ENCODE peak calls at places on chromosomes 11 and 22, in eight cellular contexts. K is tibial nerve, U is mesenchymal stem cell, H is Karpas-422, C is H1, Z is GM23248, E is cardiac muscle cell, B is adrenal gland. Y is an unnamed sample.

GRCh38 chr11:128467610-128468041 is 119.7 kb downstream of the ETS1 start:
- DNase-seq in K (peak; percentile 46), U (peak; percentile 100), H (no peak), C (peak; percentile 15), Z (peak; percentile 99), E (peak; percentile 78), B (no peak), Y (peak; percentile 55)

GRCh38 chr11:95888852-95889251 is 35.1 kb downstream of the MTMR2 start:
- DNase-seq in K (no peak), U (no peak), H (no peak), C (no peak), Z (no peak), E (no peak), B (no peak), Y (no peak)

GRCh38 chr11:1300569-1301187 is 8.8 kb downstream of the TOLLIP start:
- DNase-seq in K (no peak), U (no peak), H (no peak), C (no peak), Z (no peak), E (no peak), B (no peak), Y (no peak)

GRCh38 chr11:33543823-33544222 is 156.8 kb downstream of the C11orf91 start:
- DNase-seq in K (no peak), U (no peak), H (no peak), C (no peak), Z (peak; percentile 82), E (no peak), B (no peak), Y (no peak)

GRCh38 chr11:112227002-112227401 is 774 bp downstream of the PTS start:
- DNase-seq in K (no peak), U (peak; percentile 58), H (no peak), C (no peak), Z (peak; percentile 69), E (peak; percentile 42), B (no peak), Y (no peak)

GRCh38 chr22:46297151-46297819 is 615 bp downstream of the GTSE1 start:
- DNase-seq in K (no peak), U (peak; percentile 49), H (peak; percentile 71), C (no peak), Z (peak; percentile 83), E (peak; percentile 30), B (no peak), Y (no peak)

GRCh38 chr22:32334640-32335365 is 22.9 kb upstream of the RFPL3 start:
- DNase-seq in K (no peak), U (no peak), H (no peak), C (no peak), Z (no peak), E (no peak), B (no peak), Y (no peak)

GRCh38 chr11:46239801-46240061 is 37.7 kb upstream of the CREB3L1 start:
- DNase-seq in K (no peak), U (peak; percentile 69), H (no peak), C (no peak), Z (peak; percentile 89), E (peak; percentile 48), B (no peak), Y (no peak)

GRCh38 chr11:118098996-118099837 is 12.5 kb upstream of the SMIM35 start:
- DNase-seq in K (no peak), U (no peak), H (no peak), C (no peak), Z (no peak), E (no peak), B (no peak), Y (no peak)

DNA sequence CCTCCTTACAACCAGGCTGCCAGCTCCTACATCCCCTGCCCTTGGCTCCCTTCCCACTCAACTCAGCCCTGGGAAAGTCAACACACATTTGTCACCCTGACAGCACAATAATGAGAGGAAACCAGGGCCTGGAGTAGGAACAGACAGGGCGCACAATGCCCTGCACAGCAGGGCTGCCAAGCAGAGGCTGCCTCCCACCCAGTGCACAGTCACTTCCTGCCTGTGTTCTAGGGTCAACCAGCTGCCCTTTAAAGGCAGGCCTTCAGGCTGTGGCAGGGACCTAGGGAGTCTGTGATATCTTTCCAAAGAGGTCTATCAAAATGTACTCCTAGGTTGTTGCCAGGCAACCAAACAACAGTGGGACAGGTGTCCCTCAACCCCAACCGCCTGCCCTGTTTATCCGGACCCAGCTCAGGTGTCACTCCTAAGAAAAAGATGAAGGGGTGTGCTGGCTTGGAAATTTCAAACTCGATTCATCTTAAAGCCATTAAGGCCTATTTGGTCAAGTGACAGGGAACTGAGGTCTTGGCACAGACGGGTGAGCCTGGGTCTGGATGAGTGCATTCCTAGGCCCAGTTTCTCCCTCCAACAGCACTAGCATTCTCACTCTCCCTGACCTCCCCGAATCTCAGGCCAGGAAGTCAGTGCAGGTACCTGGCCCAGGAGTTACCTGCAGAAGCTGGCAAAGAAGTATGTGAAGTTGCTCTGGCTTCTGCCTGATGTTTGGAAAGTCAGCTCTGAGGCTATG is 110.3 kb upstream of the PITPNB start:
- DNase-seq in K (no peak), U (peak; percentile 35), H (no peak), C (no peak), Z (peak; percentile 27), E (peak; percentile 56), B (peak; percentile 54), Y (no peak)
- H3K4me1 ChIP-seq in K (peaks cover 18% of the 10 kb centered on the region), U (peaks cover 27% of the 10 kb centered on the region), H (no peaks in the 10 kb centered on the region), C (no peaks in the 10 kb centered on the region), Z (peaks cover 9% of the 10 kb centered on the region), E (peaks cover 39% of the 10 kb centered on the region), B (peaks cover 38% of the 10 kb centered on the region), Y (no peaks in the 10 kb centered on the region)

GRCh38 chr22:27794244-27794643 is 7.3 kb downstream of the MN1 start:
- DNase-seq in K (no peak), U (no peak), H (no peak), C (no peak), Z (no peak), E (no peak), B (no peak), Y (no peak)

GRCh38 chr22:27795053-27795452 is 6.5 kb downstream of the MN1 start:
- DNase-seq in K (no peak), U (no peak), H (no peak), C (no peak), Z (peak; percentile 35), E (no peak), B (no peak), Y (no peak)

GRCh38 chr22:27796829-27797792 is 4.4 kb downstream of the MN1 start:
- DNase-seq in K (no peak), U (no peak), H (no peak), C (no peak), Z (no peak), E (no peak), B (no peak), Y (no peak)

GRCh38 chr22:27797793-27798525 is 3.6 kb downstream of the MN1 start:
- DNase-seq in K (no peak), U (no peak), H (no peak), C (no peak), Z (no peak), E (no peak), B (no peak), Y (no peak)

DNA sequence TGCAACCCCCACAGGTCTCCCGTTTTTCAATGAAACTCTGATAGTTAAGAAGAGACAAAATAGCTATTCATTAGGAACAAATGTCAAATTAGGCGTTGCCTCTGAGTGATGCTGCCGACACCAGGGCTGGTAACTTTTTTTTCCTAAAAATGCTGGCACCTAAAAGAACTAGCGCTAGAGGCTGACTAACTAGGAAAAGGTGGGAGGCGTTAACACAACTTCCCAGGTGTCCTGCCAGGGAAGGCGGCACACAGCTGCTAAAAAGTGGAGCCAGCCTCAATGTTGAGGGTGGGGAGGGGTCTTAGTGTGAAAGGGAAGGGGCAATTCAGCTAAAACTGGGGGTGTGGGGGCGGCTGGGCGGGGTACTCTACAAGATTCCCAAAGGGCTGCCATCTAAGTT is 5.4 kb downstream of the MN1 start:
- DNase-seq in K (no peak), U (no peak), H (no peak), C (no peak), Z (peak; percentile 56), E (no peak), B (no peak), Y (no peak)
- H3K27ac ChIP-seq in K (no peak overlapping the region), U (no peak overlapping the region), H (no peak overlapping the region), C (no peak overlapping the region), Z (no peak overlapping the region), E (no peak overlapping the region), B (no peak overlapping the region), Y (no peak overlapping the region)

GRCh38 chr11:123357353-123357989 is 72.6 kb upstream of the GRAMD1B start:
- DNase-seq in K (no peak), U (no peak), H (no peak), C (no peak), Z (no peak), E (no peak), B (no peak), Y (no peak)
- H3K4me3 ChIP-seq in K (no peak overlapping the region), U (no peak overlapping the region), H (no peak overlapping the region), C (peak overlapping the region; percentile 75), Z (peak overlapping the region; percentile 78), E (peak overlapping the region; percentile 62), B (no peak overlapping the region), Y (peak overlapping the region; percentile 49)

GRCh38 chr11:122755941-122756340 is 82.4 kb upstream of the CRTAM start:
- DNase-seq in K (no peak), U (no peak), H (no peak), C (no peak), Z (no peak), E (peak; percentile 30), B (no peak), Y (no peak)
- H3K4me1 ChIP-seq in K (no peaks in the 10 kb centered on the region), U (no peaks in the 10 kb centered on the region), H (peaks cover 33% of the 10 kb centered on the region), C (no peaks in the 10 kb centered on the region), Z (peaks cover 20% of the 10 kb centered on the region), E (peaks cover 10% of the 10 kb centered on the region), B (peaks cover 12% of the 10 kb centered on the region), Y (peaks cover 25% of the 10 kb centered on the region)

DNA sequence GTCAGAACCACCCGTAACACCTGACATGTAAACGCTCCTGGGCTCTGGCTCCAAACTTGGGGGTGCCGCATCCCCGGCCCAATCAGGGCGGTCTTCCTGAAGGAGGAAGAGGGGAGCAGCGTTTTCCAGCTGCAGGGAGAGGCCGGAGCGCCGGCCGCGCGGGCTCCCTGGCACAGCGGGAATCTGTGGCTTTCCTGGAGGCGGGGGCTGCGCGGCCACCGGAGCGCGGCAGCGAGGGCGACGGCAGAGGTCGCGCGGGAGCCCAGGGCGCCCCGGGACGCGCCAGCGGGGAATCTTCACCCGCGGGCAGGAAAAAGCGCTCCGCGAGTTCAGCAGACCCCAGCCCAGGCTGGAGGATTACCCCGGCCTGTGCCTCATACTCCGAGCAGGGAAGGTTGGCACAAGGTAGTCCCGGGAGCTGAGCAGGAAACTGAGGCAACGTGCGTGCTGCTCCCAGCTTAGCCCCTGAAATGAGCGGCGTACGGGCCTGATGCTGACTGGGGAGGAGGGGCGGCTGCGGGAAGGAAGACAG is 600 bp upstream of the ESAM start:
- DNase-seq in K (no peak), U (no peak), H (no peak), C (no peak), Z (peak; percentile 30), E (no peak), B (no peak), Y (no peak)
- H3K27ac ChIP-seq in K (no peak overlapping the region), U (no peak overlapping the region), H (no peak overlapping the region), C (no peak overlapping the region), Z (no peak overlapping the region), E (no peak overlapping the region), B (no peak overlapping the region), Y (no peak overlapping the region)

Y was measured in CD4-positive, CD25-positive, alpha-beta regulatory T cell.